ENCODE peak calls at places on chromosomes 4 and X, in four cellular contexts. One of them, this sample, is unnamed. For H3K27me3, the result is how much of the 10 kb centered on the place peaks cover.

GRCh38 chr4:173332963-173333657 is 1.0 kb downstream of the HMGB2 start:
- DNase-seq in right cardiac atrium: no peak
- DNase-seq in tibial nerve: no peak
- DNase-seq in foreskin keratinocyte: no peak
- DNase-seq in this sample: no peak

GRCh38 chr4:160717848-160718247 is 1446.0 kb downstream of the FSTL5 start:
- DNase-seq in foreskin keratinocyte: no peak
- DNase-seq in right cardiac atrium: no peak
- DNase-seq in tibial nerve: no peak
- DNase-seq in this sample: no peak

GRCh38 chrX:41785685-41786084 is 61.7 kb downstream of the GPR82 start:
- DNase-seq in foreskin keratinocyte: no peak
- DNase-seq in right cardiac atrium: no peak
- DNase-seq in tibial nerve: no peak
- DNase-seq in this sample: no peak

GRCh38 chr4:3218824-3219760 is 29.9 kb upstream of the MSANTD1 start:
- DNase-seq in foreskin keratinocyte: no peak
- DNase-seq in tibial nerve: no peak
- DNase-seq in right cardiac atrium: no peak
- DNase-seq in this sample: no peak

GRCh38 chrX:11591712-11592351 is 73.9 kb downstream of the ARHGAP6 start:
- DNase-seq in right cardiac atrium: no peak
- DNase-seq in foreskin keratinocyte: no peak
- DNase-seq in tibial nerve: no peak
- DNase-seq in this sample: no peak

GRCh38 chr4:2795558-2796260 is 2.8 kb downstream of the SH3BP2 start:
- DNase-seq in right cardiac atrium: peak
- DNase-seq in tibial nerve: peak
- DNase-seq in foreskin keratinocyte: no peak
- DNase-seq in this sample: peak

GRCh38 chr4:77149789-77150188 is 7.2 kb upstream of the CCNG2 start:
- DNase-seq in right cardiac atrium: no peak
- DNase-seq in tibial nerve: no peak
- DNase-seq in foreskin keratinocyte: no peak
- DNase-seq in this sample: no peak

GRCh38 chr4:152099555-152099954 is 338.7 kb upstream of the GATB start:
- DNase-seq in foreskin keratinocyte: no peak
- DNase-seq in tibial nerve: no peak
- DNase-seq in right cardiac atrium: no peak
- DNase-seq in this sample: no peak

GRCh38 chr4:69057620-69058409 is 38.5 kb upstream of the UGT2B7 start:
- DNase-seq in tibial nerve: no peak
- DNase-seq in right cardiac atrium: no peak
- DNase-seq in foreskin keratinocyte: no peak
- DNase-seq in this sample: no peak

GRCh38 chr4:7699040-7699439 is 240.6 kb downstream of the AFAP1 start:
- DNase-seq in foreskin keratinocyte: no peak
- DNase-seq in right cardiac atrium: no peak
- DNase-seq in tibial nerve: peak
- DNase-seq in this sample: peak

GRCh38 chr4:23097251-23097650 is 404.5 kb downstream of the GBA3 start:
- DNase-seq in foreskin keratinocyte: no peak
- DNase-seq in tibial nerve: no peak
- DNase-seq in right cardiac atrium: no peak
- DNase-seq in this sample: no peak

GRCh38 chrX:19889582-19890342 is 2.4 kb upstream of the SH3KBP1 start:
- DNase-seq in foreskin keratinocyte: peak
- DNase-seq in tibial nerve: no peak
- DNase-seq in right cardiac atrium: no peak
- DNase-seq in this sample: no peak

GRCh38 chrX:153731845-153732215 is 7.2 kb downstream of the ABCD1 start:
- DNase-seq in right cardiac atrium: no peak
- DNase-seq in tibial nerve: no peak
- DNase-seq in foreskin keratinocyte: no peak
- DNase-seq in this sample: no peak

GRCh38 chr4:55038176-55038890 is 87.1 kb downstream of the KDR start:
- DNase-seq in tibial nerve: no peak
- DNase-seq in foreskin keratinocyte: no peak
- DNase-seq in right cardiac atrium: no peak
- DNase-seq in this sample: peak

GRCh38 chrX:94401426-94401825 is 727.4 kb downstream of the FAM133A start:
- DNase-seq in foreskin keratinocyte: no peak
- DNase-seq in tibial nerve: no peak
- DNase-seq in right cardiac atrium: no peak
- DNase-seq in this sample: no peak

GRCh38 chrX:94400488-94400887 is 726.5 kb downstream of the FAM133A start:
- DNase-seq in tibial nerve: no peak
- DNase-seq in foreskin keratinocyte: peak
- DNase-seq in right cardiac atrium: no peak
- DNase-seq in this sample: no peak
- H3K27me3 ChIP-seq in tibial nerve: under half
- H3K27me3 ChIP-seq in foreskin keratinocyte: under half
- H3K27me3 ChIP-seq in right cardiac atrium: under half
- H3K27me3 ChIP-seq in this sample: under half

GRCh38 chrX:39773150-39773549 is 324.6 kb downstream of the BCOR start:
- DNase-seq in foreskin keratinocyte: no peak
- DNase-seq in tibial nerve: no peak
- DNase-seq in right cardiac atrium: no peak
- DNase-seq in this sample: no peak

GRCh38 chrX:39777623-39778025 is 320.1 kb downstream of the BCOR start:
- DNase-seq in right cardiac atrium: no peak
- DNase-seq in foreskin keratinocyte: no peak
- DNase-seq in tibial nerve: no peak
- DNase-seq in this sample: no peak

GRCh38 chrX:39773923-39774803 is 323.6 kb downstream of the BCOR start:
- DNase-seq in right cardiac atrium: no peak
- DNase-seq in foreskin keratinocyte: no peak
- DNase-seq in tibial nerve: no peak
- DNase-seq in this sample: no peak

GRCh38 chrX:39772057-39772832 is 325.5 kb downstream of the BCOR start:
- DNase-seq in foreskin keratinocyte: no peak
- DNase-seq in right cardiac atrium: peak
- DNase-seq in tibial nerve: no peak
- DNase-seq in this sample: peak

DNA sequence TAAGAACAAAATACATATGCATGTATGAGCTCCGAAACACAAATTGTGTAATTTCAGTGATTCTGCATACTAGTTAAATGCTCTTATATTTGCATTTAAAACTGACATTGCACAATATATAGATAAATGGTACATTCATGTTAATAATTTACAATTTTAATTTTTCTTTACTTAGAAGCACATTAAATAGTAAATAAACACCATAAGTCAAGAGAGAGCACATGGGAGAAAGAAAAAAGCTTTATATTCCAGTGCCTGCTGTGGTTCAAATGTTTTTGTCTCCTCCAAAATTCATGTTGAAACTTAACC is 323.0 kb downstream of the BCOR start:
- DNase-seq in tibial nerve: no peak
- DNase-seq in foreskin keratinocyte: no peak
- DNase-seq in right cardiac atrium: no peak
- DNase-seq in this sample: no peak
- H3K27me3 ChIP-seq in tibial nerve: under half
- H3K27me3 ChIP-seq in foreskin keratinocyte: under half
- H3K27me3 ChIP-seq in right cardiac atrium: under half
- H3K27me3 ChIP-seq in this sample: under half

GRCh38 chrX:17033225-17033624 is 86.8 kb downstream of the REPS2 start:
- DNase-seq in tibial nerve: no peak
- DNase-seq in foreskin keratinocyte: no peak
- DNase-seq in right cardiac atrium: no peak
- DNase-seq in this sample: no peak
- H3K27me3 ChIP-seq in tibial nerve: under half
- H3K27me3 ChIP-seq in foreskin keratinocyte: under half
- H3K27me3 ChIP-seq in right cardiac atrium: under half
- H3K27me3 ChIP-seq in this sample: under half

GRCh38 chrX:632391-633042 is 1.9 kb downstream of the SHOX start:
- DNase-seq in right cardiac atrium: no peak
- DNase-seq in foreskin keratinocyte: no peak
- DNase-seq in tibial nerve: no peak
- DNase-seq in this sample: no peak
- H3K27me3 ChIP-seq in right cardiac atrium: under half
- H3K27me3 ChIP-seq in foreskin keratinocyte: half or more
- H3K27me3 ChIP-seq in tibial nerve: under half
- H3K27me3 ChIP-seq in this sample: under half

GRCh38 chr4:112515278-112516075 is 503 bp downstream of the NEUROG2 start:
- DNase-seq in foreskin keratinocyte: no peak
- DNase-seq in right cardiac atrium: peak
- DNase-seq in tibial nerve: no peak
- DNase-seq in this sample: no peak
- H3K27me3 ChIP-seq in foreskin keratinocyte: half or more
- H3K27me3 ChIP-seq in right cardiac atrium: under half
- H3K27me3 ChIP-seq in tibial nerve: under half
- H3K27me3 ChIP-seq in this sample: under half

DNA sequence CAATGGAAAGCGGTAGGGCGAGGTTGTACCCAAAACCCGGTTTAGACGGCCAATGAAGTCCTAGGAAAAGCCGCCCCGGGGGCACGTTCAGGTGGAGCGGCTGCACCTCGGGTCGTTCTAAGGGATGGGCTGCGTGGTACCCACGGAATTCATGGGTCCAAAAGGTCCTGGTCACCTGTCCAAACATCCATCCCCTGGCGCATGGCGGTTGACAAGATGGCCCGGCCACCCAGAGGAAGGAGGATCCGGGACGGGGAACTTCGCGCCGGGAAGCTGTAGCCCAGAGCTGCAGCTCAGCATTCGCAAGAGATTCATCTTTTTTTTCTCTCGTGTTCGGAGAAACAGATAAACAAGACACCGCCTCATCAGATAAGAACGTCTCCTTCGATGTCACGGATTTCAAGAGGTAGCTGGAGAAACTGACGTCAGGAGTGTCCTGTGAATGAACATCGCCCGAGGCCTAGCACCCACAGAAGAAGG is 10.9 kb downstream of the PITX2 start:
- DNase-seq in tibial nerve: no peak
- DNase-seq in right cardiac atrium: no peak
- DNase-seq in foreskin keratinocyte: no peak
- DNase-seq in this sample: no peak
- H3K27me3 ChIP-seq in tibial nerve: under half
- H3K27me3 ChIP-seq in right cardiac atrium: under half
- H3K27me3 ChIP-seq in foreskin keratinocyte: under half
- H3K27me3 ChIP-seq in this sample: under half